ENCODE peak calls at places on chromosome 17, in five cellular contexts. Q, M, K, T and V are unnamed samples.

GRCh38 chr17:50909765-50910661 is 43.9 kb upstream of the TOB1 start:
- DNase-seq in K (no peak), Q (no peak), T (no peak), M (no peak), V (no peak)

GRCh38 chr17:32142857-32143524 is 689 bp downstream of the RHOT1 start:
- DNase-seq in T (peak), K (peak), Q (peak), M (peak), V (peak)

GRCh38 chr17:21041753-21042433 is 918 bp downstream of the USP22 start:
- DNase-seq in K (peak), Q (peak), M (peak), T (peak), V (no peak)

GRCh38 chr17:83055911-83056582 is 23.4 kb upstream of the METRNL start:
- DNase-seq in K (no peak), M (no peak), T (peak), Q (peak), V (peak)

GRCh38 chr17:74890554-74890953 is 2.9 kb downstream of the FADS6 start:
- DNase-seq in T (no peak), Q (no peak), M (no peak), K (no peak), V (no peak)

GRCh38 chr17:38702900-38703741 is 2.0 kb upstream of the MLLT6 start:
- DNase-seq in T (no peak), M (no peak), K (peak), Q (no peak), V (no peak)

GRCh38 chr17:82815790-82816305 is 24.0 kb downstream of the ZNF750 start:
- DNase-seq in M (no peak), T (no peak), Q (no peak), K (no peak), V (no peak)

GRCh38 chr17:80184423-80184714 is 14.5 kb downstream of the CARD14 start:
- DNase-seq in K (no peak), M (no peak), Q (no peak), T (no peak), V (no peak)

GRCh38 chr17:74325743-74326379 is at the start of gene KIF19:
- DNase-seq in M (peak), Q (no peak), K (peak), T (no peak), V (no peak)

GRCh38 chr17:2292100-2292499 is 11.5 kb downstream of the SMG6 start:
- DNase-seq in T (peak), Q (no peak), K (no peak), M (no peak), V (peak)

GRCh38 chr17:13244511-13244910 is 226.7 kb upstream of the ELAC2 start:
- DNase-seq in M (no peak), Q (peak), K (peak), T (peak), V (no peak)

GRCh38 chr17:12730931-12731521 is 58.3 kb upstream of the ARHGAP44 start:
- DNase-seq in K (peak), T (peak), M (peak), Q (peak), V (peak)

DNA sequence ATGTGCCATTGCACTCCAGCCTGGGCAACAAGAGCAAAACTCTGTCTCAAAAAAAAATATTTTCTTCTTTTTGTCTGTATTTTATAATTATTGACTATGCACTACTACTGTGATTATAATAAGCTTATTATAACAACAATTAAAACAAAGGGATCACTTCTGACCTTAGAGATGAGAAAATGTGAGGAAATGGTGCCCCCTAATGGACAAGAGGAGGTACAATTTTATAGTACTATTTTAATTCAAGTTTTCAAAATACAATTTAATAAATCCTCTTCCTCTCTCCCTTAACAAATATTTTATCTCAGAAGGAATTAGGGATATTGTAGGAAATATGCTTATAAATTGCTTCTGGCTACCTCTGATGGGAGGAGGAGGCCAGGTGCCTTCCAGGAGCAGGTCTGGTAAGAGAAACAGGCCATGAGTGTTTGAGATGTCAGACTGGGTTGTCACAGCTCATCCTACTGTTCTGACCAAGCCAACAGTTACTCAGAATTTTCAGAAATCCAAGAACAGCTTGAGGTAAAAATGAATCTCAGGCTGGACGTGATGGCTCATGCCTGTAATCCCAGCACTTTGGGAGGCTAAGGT is 14.0 kb downstream of the VPS53 start:
- DNase-seq in M (peak), Q (peak), T (peak), K (no peak), V (peak)
- TF ChIP-seq CTCF in M (peak), Q (peak), T (peak), K (peak), V (peak)

GRCh38 chr17:58513391-58513912 is 986 bp downstream of the MTMR4 start:
- DNase-seq in K (no peak), M (no peak), T (no peak), Q (no peak), V (no peak)
- TF ChIP-seq CTCF in K (no peak), M (no peak), T (no peak), Q (no peak), V (no peak)

GRCh38 chr17:60386475-60387058 is 5.4 kb downstream of the USP32 start:
- DNase-seq in K (no peak), M (no peak), T (no peak), Q (no peak), V (no peak)
- TF ChIP-seq CTCF in K (no peak), M (no peak), T (no peak), Q (no peak), V (no peak)

GRCh38 chr17:979539-980405 is at the start of gene NXN:
- DNase-seq in K (peak), M (peak), T (peak), Q (peak), V (peak)
- TF ChIP-seq CTCF in K (no peak), M (no peak), T (peak), Q (no peak), V (peak)

GRCh38 chr17:77606865-77607210 is 351.7 kb upstream of the TNRC6C start:
- DNase-seq in Q (no peak), K (no peak), T (no peak), M (no peak), V (no peak)
- TF ChIP-seq CTCF in Q (no peak), K (no peak), T (peak), M (peak), V (peak)

GRCh38 chr17:47844814-47845453 is 3.9 kb upstream of the SCRN2 start:
- DNase-seq in T (peak), M (no peak), K (no peak), Q (peak), V (peak)
- TF ChIP-seq CTCF in T (peak), M (peak), K (peak), Q (peak), V (peak)